ENCODE peak calls at places on chromosomes 5 and 9, in ten cellular contexts. M, C, J, P, I, W, S, Q, F and N are unnamed samples. For H3K9me3, the result is how much of the 10 kb centered on the place peaks cover.

GRCh38 chr5:66209350-66209749 is 65.2 kb downstream of the SREK1 start:
- DNase-seq in M (no peak), C (no peak), J (peak), P (no peak), I (no peak), W (no peak), S (no peak), Q (no peak), F (peak), N (no peak)

GRCh38 chr9:116190997-116191396 is 37.4 kb downstream of the PAPPA start:
- DNase-seq in M (no peak), C (no peak), J (no peak), P (no peak), I (no peak), W (no peak), S (no peak), Q (no peak), F (peak), N (no peak)

GRCh38 chr5:143311428-143311827 is 92.1 kb downstream of the NR3C1 start:
- DNase-seq in M (no peak), C (no peak), J (peak), P (peak), I (no peak), W (no peak), S (no peak), Q (no peak), F (peak), N (no peak)

GRCh38 chr5:173888473-173889135 is 455 bp downstream of the CPEB4 start:
- DNase-seq in M (no peak), C (no peak), J (no peak), P (no peak), I (peak), W (no peak), S (peak), Q (peak), F (peak), N (peak)

GRCh38 chr9:136251264-136252115 is 5.9 kb upstream of the QSOX2 start:
- DNase-seq in M (peak), C (no peak), J (no peak), P (no peak), I (no peak), W (no peak), S (no peak), Q (peak), F (no peak), N (no peak)

GRCh38 chr9:111481885-111482636 is 2.1 kb downstream of the ECPAS start:
- DNase-seq in M (no peak), C (peak), J (no peak), P (no peak), I (no peak), W (no peak), S (no peak), Q (no peak), F (peak), N (peak)

GRCh38 chr9:6229604-6230003 is 14.0 kb downstream of the IL33 start:
- DNase-seq in M (no peak), C (no peak), J (no peak), P (no peak), I (no peak), W (no peak), S (no peak), Q (no peak), F (peak), N (no peak)

GRCh38 chr5:150515446-150515845 is 7.5 kb downstream of the NDST1 start:
- DNase-seq in M (no peak), C (no peak), J (no peak), P (no peak), I (peak), W (no peak), S (no peak), Q (no peak), F (no peak), N (no peak)

GRCh38 chr9:79756414-79756813 is 184.6 kb downstream of the TLE4 start:
- DNase-seq in M (no peak), C (no peak), J (no peak), P (no peak), I (no peak), W (no peak), S (no peak), Q (no peak), F (no peak), N (no peak)

GRCh38 chr9:104817437-104817836 is 53.5 kb downstream of the NIPSNAP3B start:
- DNase-seq in M (peak), C (no peak), J (no peak), P (no peak), I (no peak), W (no peak), S (no peak), Q (no peak), F (no peak), N (no peak)

GRCh38 chr5:109604758-109605157 is 85.0 kb upstream of the MAN2A1 start:
- DNase-seq in M (no peak), C (no peak), J (no peak), P (no peak), I (no peak), W (no peak), S (no peak), Q (no peak), F (no peak), N (no peak)

GRCh38 chr5:89954901-89955300 is 454.7 kb downstream of the CETN3 start:
- DNase-seq in M (no peak), C (no peak), J (no peak), P (no peak), I (no peak), W (no peak), S (no peak), Q (no peak), F (no peak), N (no peak)

GRCh38 chr5:112776301-112776856 is 38.7 kb downstream of the APC start:
- DNase-seq in M (no peak), C (no peak), J (no peak), P (no peak), I (no peak), W (no peak), S (no peak), Q (no peak), F (peak), N (no peak)

GRCh38 chr5:175597718-175598117 is 60.2 kb upstream of the HRH2 start:
- DNase-seq in M (no peak), C (no peak), J (no peak), P (no peak), I (no peak), W (no peak), S (no peak), Q (no peak), F (no peak), N (no peak)

GRCh38 chr9:130639119-130639485 is 25.3 kb upstream of the PRDM12 start:
- DNase-seq in M (no peak), C (no peak), J (no peak), P (no peak), I (no peak), W (no peak), S (no peak), Q (no peak), F (no peak), N (no peak)

GRCh38 chr5:155004138-155004744 is 9.3 kb upstream of the KIF4B start:
- DNase-seq in M (no peak), C (peak), J (peak), P (peak), I (no peak), W (peak), S (peak), Q (peak), F (peak), N (no peak)

GRCh38 chr9:69412741-69413150 is 87.7 kb downstream of the ENTREP1 start:
- DNase-seq in M (peak), C (peak), J (peak), P (no peak), I (peak), W (no peak), S (peak), Q (peak), F (peak), N (peak)

GRCh38 chr5:9348296-9348996 is 197.4 kb downstream of the SEMA5A start:
- DNase-seq in M (no peak), C (no peak), J (no peak), P (no peak), I (no peak), W (no peak), S (no peak), Q (peak), F (peak), N (no peak)

GRCh38 chr9:134165357-134166315 is 1.3 kb upstream of the RNU6ATAC start:
- DNase-seq in M (peak), C (no peak), J (peak), P (peak), I (peak), W (peak), S (peak), Q (peak), F (no peak), N (peak)

GRCh38 chr9:79224672-79225433 is 346.9 kb upstream of the TLE4 start:
- DNase-seq in M (no peak), C (peak), J (no peak), P (no peak), I (no peak), W (no peak), S (no peak), Q (no peak), F (peak), N (no peak)

GRCh38 chr5:172901012-172901780 is 58.0 kb upstream of the RPL26L1 start:
- DNase-seq in M (peak), C (no peak), J (no peak), P (no peak), I (peak), W (no peak), S (peak), Q (peak), F (no peak), N (no peak)

GRCh38 chr5:90161399-90161798 is 248.2 kb downstream of the CETN3 start:
- DNase-seq in M (peak), C (peak), J (peak), P (no peak), I (peak), W (no peak), S (peak), Q (peak), F (peak), N (peak)

GRCh38 chr9:86550411-86550810 is 196.2 kb upstream of the TUT7 start:
- DNase-seq in M (no peak), C (peak), J (no peak), P (no peak), I (no peak), W (no peak), S (no peak), Q (no peak), F (no peak), N (no peak)

GRCh38 chr5:7978991-7979390 is 110.0 kb downstream of the MTRR start:
- DNase-seq in M (no peak), C (no peak), J (no peak), P (no peak), I (no peak), W (no peak), S (no peak), Q (no peak), F (no peak), N (no peak)

GRCh38 chr5:56481147-56481997 is 248.2 kb upstream of the ANKRD55 start:
- DNase-seq in M (peak), C (no peak), J (peak), P (peak), I (peak), W (peak), S (peak), Q (peak), F (peak), N (no peak)

GRCh38 chr5:94545870-94546625 is 72.4 kb downstream of the KIAA0825 start:
- DNase-seq in M (no peak), C (no peak), J (no peak), P (no peak), I (peak), W (no peak), S (peak), Q (peak), F (no peak), N (no peak)

DNA sequence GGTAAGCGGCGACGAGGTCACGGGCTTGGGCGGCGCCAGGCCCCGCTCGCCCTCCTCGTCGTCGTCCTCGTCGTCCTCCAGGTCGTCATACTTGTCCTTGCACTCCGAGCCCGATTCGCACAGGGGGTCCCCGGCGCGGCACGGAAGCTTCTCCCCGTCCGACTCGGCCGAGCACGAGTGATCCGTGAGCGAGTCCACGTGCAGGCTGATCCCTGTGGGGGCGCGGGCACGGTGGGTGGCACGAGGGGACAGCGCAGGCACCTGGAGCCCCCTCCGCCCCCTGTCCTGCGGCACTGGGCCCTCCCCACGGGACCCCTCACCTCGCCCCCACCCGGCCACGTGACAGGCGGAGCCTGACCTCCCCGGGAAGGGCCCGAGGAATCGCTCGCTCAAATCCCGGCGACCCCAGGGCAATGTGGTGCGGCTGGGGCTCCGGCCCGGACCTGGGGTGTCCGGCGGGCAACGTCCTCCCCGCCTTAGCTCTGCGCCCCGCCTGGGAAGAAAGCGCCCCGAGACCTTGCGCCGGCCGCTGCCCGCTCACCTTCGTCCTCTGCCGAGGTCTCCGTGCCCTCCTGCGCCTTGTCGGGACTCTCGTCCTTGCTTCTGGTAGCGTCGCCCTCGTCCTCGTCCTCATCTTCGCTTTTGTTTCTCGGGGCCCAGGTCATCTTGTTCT is 2.5 kb downstream of the IRX2 start:
- DNase-seq in M (no peak), C (no peak), J (no peak), P (no peak), I (no peak), W (no peak), S (no peak), Q (no peak), F (no peak), N (no peak)
- H3K4me3 ChIP-seq in M (no peak), C (no peak), J (no peak), P (no peak), I (no peak), W (no peak), S (no peak), Q (no peak), F (no peak), N (no peak)

DNA sequence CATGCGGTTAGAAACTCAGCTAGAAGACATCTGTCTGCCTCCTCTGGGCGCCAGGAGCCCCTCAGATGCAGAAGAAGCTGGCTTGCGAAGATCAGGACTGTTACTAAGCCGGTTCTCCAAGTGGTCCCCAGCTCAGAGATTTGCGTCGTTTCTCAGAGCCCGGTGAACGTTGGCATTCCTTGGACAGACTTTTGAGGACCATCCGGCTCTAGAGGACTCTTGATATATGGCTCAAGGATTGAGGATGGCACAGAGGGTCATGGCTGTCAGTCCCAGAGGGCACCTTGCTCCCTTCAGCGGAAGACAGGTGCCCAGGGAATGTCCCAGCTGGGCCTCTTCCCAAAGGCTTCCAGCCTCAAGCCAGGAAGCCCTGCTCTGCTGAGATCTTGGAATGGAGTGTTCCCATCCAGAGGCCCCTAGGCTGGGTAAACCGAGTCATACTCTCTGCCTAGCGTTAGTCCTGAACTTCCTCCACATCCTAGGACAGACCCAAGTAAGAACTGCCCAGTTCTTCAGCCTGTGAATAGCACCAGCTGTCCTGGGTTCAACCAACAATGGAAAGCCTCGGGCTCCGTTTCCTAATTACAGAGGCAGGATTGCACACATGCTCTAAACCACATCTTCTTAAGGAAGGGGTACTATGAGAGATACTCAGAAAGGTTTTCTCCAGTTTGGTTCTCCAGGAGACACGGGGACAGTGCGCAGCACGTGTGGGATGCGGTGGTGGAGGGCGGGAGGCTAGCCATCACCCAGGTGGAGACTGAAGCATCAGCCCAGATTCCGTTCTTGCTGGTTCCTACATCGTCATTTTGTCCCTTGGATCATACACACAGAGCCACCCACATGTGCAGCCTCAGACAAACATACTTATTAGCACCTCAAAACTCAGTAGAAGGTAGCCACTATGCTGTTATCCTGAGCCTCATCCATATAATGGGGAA is 51.4 kb downstream of the ZNF354C start:
- DNase-seq in M (no peak), C (no peak), J (no peak), P (no peak), I (no peak), W (no peak), S (no peak), Q (no peak), F (no peak), N (no peak)
- H3K9me3 ChIP-seq in M (under half), C (under half), J (under half), P (under half), I (under half), W (under half), S (half or more), Q (under half), F (under half), N (under half)

GRCh38 chr5:171420429-171421231 is 1.2 kb downstream of the FGF18 start:
- DNase-seq in M (peak), C (peak), J (peak), P (no peak), I (peak), W (no peak), S (peak), Q (peak), F (peak), N (no peak)
- H3K4me3 ChIP-seq in M (no peak), C (peak), J (peak), P (no peak), I (no peak), W (no peak), S (peak), Q (no peak), F (peak), N (no peak)

DNA sequence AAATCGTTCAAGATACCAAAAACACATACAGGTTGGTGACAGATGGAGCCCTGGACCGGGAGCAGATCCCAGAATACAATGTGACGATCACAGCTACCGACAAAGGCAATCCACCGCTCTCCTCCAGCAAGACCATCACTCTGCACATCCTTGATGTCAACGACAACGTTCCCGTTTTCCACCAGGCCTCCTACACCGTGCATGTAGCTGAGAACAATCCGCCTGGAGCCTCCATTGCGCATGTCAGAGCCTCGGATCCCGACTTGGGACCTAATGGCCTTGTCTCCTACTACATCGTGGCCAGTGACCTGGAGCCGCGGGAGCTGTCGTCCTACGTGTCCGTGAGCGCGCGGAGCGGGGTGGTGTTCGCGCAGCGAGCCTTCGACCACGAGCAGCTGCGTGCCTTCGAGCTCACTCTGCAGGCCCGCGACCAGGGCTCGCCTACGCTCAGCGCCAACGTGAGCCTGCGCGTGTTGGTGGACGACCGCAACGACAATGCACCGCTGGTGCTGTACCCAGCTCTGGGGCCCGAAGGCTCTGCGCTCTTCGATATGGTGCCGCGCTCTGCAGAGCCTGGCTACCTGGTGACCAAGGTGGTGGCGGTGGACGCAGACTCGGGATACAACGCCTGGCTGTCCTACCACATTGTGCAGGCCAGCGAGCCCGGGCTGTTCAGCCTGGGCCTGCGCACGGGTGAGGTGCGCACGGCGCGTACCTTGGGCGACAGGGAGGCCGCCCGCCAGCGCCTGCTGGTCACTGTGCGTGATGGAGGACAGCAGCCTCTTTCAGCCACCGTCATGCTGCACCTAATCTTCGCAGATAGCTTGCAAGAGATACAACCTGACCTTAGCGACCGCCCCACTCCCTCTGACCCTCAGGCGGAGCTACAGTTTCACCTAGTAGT is 1.8 kb downstream of the PCDHGB3 start:
- DNase-seq in M (no peak), C (no peak), J (no peak), P (no peak), I (no peak), W (no peak), S (no peak), Q (no peak), F (no peak), N (no peak)
- H3K9me3 ChIP-seq in M (under half), C (under half), J (under half), P (half or more), I (under half), W (under half), S (half or more), Q (under half), F (under half), N (under half)

DNA sequence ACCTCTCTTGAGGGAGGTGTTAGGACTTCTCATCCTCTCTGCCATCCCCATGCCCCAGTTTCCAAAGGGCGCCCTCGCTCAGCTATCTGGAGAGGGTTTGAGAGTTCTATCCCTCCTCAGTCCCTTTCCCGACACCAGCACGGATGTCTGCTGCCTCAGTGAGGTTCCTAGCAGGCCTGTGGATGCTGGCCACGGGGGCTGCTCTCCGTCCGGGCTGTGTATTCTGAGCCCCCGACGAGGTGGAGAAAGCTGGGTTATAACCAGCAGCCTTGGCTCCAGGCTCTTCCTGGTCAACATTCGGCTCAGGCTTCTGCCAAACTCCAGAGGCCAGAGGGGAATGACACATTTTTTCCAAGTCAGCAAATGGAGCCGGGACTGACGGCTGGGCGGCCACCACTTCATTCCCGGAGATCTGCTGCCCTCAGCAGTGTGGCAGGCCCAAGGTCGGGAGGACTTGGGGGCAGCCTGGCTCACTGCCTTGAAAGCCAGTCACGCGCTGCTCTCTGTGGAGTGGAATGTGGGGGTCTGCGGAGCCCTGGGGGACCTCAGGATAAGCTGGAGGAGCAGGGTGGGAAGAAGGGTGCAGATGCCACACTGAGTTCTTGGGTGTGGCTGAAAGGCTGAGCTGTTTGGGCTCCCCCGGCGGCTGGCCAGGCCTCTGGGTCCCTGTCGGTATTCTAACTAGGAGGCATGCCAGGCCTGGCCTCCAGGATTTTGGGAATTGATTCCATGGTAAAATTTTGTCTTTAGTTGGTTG is 27.4 kb downstream of the PTPA start:
- DNase-seq in M (peak), C (no peak), J (no peak), P (no peak), I (peak), W (no peak), S (peak), Q (peak), F (peak), N (no peak)
- H3K4me3 ChIP-seq in M (no peak), C (no peak), J (no peak), P (no peak), I (no peak), W (no peak), S (no peak), Q (no peak), F (no peak), N (no peak)

GRCh38 chr9:11946521-11946920 is 746.7 kb upstream of the TYRP1 start:
- DNase-seq in M (no peak), C (no peak), J (no peak), P (no peak), I (no peak), W (no peak), S (no peak), Q (no peak), F (no peak), N (no peak)
- H3K9me3 ChIP-seq in M (under half), C (under half), J (under half), P (under half), I (under half), W (under half), S (under half), Q (under half), F (under half), N (under half)